ENCODE peak calls at places on chromosomes 1 and 21, in eight cellular contexts. Y is heart left ventricle, S is hepatocyte, C is A673, B is fibroblast of lung, D is A549, N is thoracic aorta, A is neuronal stem cell. Z is an unnamed sample.
A peak's percentile ranks its signal among the peaks of the same experiment; 100 is the strongest.

GRCh38 chr1:3747903-3748302 is 4.3 kb upstream of the CCDC27 start:
- DNase-seq in C (no peak), D (no peak), N (no peak), A (no peak), B (no peak), Y (peak; percentile 32), S (no peak), Z (no peak)

GRCh38 chr1:52659851-52660596 is 27.1 kb downstream of the SHISAL2A start:
- DNase-seq in Y (no peak), D (no peak), A (no peak), C (no peak), S (no peak), N (no peak), B (no peak), Z (peak; percentile 46)

GRCh38 chr1:222171005-222171404 is 376.9 kb downstream of the HHIPL2 start:
- DNase-seq in B (peak; percentile 78), C (peak; percentile 43), D (peak; percentile 40), Y (no peak), N (no peak), A (no peak), S (peak; percentile 56), Z (peak; percentile 38)

GRCh38 chr1:241639653-241640148 is 468 bp downstream of the CHML start:
- DNase-seq in N (no peak), B (peak; percentile 29), A (no peak), C (no peak), D (peak; percentile 67), S (peak; percentile 30), Y (peak; percentile 63), Z (no peak)

GRCh38 chr1:39650431-39650830 is 11.0 kb upstream of the HEYL start:
- DNase-seq in B (no peak), N (no peak), S (no peak), D (no peak), Y (no peak), A (no peak), C (no peak), Z (no peak)

GRCh38 chr21:42649122-42650032 is 4.0 kb upstream of the PDE9A start:
- DNase-seq in C (no peak), N (no peak), S (no peak), Y (peak; percentile 13), A (no peak), D (no peak), B (no peak), Z (no peak)

GRCh38 chr1:218349365-218350021 is 4.4 kb downstream of the TGFB2 start:
- DNase-seq in S (no peak), N (no peak), B (no peak), Y (no peak), C (no peak), A (no peak), D (no peak), Z (no peak)

GRCh38 chr1:216560527-216560926 is 137.3 kb upstream of the USH2A start:
- DNase-seq in A (no peak), Y (no peak), S (no peak), D (no peak), N (no peak), C (no peak), B (no peak), Z (no peak)

GRCh38 chr1:190102757-190103326 is 374.8 kb downstream of the BRINP3 start:
- DNase-seq in A (no peak), D (no peak), Y (no peak), B (no peak), C (no peak), S (no peak), N (no peak), Z (no peak)

GRCh38 chr21:34822957-34823356 is 154.2 kb downstream of the CLIC6 start:
- DNase-seq in D (no peak), S (peak; percentile 68), Y (no peak), A (no peak), N (no peak), B (no peak), C (no peak), Z (no peak)

GRCh38 chr1:197686702-197687355 is 88.5 kb downstream of the DENND1B start:
- DNase-seq in C (no peak), A (no peak), D (no peak), B (no peak), Y (no peak), S (no peak), N (no peak), Z (no peak)

GRCh38 chr1:160781914-160782689 is 13.9 kb upstream of the LY9 start:
- DNase-seq in Y (no peak), C (no peak), B (no peak), A (no peak), D (no peak), S (no peak), N (no peak), Z (no peak)

GRCh38 chr1:81484284-81484683 is 316.4 kb upstream of the ADGRL2 start:
- DNase-seq in N (no peak), B (no peak), S (peak; percentile 8), D (no peak), A (no peak), Y (no peak), C (no peak), Z (no peak)

GRCh38 chr1:244346972-244347618 is 104.6 kb downstream of the ADSS2 start:
- DNase-seq in D (no peak), Y (no peak), C (no peak), S (no peak), B (no peak), N (no peak), A (no peak), Z (no peak)

GRCh38 chr1:84749427-84749826 is 59.2 kb upstream of the SSX2IP start:
- DNase-seq in A (no peak), D (no peak), Y (no peak), C (no peak), N (no peak), S (no peak), B (no peak), Z (no peak)
- H3K27ac ChIP-seq in A (no peak overlapping the region), D (no peak overlapping the region), Y (no peak overlapping the region), C (no peak overlapping the region), N (no peak overlapping the region), S (no peak overlapping the region), B (no peak overlapping the region), Z (no peak overlapping the region)

DNA sequence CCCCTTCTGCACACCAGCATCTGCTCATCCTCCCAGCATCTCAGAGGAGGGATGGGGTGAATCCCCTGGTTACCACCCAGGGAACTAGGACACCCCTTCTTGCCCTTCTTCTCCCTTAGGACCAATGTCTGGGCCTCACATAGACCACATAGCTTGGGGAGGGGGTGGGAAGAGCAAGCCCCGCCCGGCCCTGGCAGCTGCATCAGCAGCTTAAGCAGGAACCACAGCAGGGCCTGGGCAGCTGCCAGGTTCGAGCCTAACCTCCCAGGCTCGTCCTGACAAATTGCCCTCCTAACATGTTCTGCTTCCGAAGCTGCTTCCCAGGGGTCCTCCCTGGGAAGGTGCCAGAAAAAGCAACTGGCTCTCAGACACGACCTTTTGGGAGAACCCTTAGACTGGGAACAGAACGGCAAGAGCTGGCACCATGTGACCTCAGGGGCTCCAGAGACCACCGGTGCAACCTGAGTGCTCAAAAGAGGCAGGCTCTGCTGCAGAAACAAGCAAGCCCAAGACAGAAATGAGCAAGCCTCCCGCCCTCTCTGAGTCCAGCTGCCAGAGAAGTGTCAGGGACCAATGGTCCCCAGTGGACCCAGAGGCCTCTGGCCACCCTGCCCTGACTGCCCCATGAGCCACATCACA is 18.4 kb upstream of the CLSTN1 start:
- DNase-seq in S (peak; percentile 7), A (no peak), N (no peak), D (no peak), B (no peak), Y (no peak), C (peak; percentile 80), Z (no peak)
- H3K27ac ChIP-seq in S (no peak overlapping the region), A (no peak overlapping the region), N (no peak overlapping the region), D (no peak overlapping the region), B (no peak overlapping the region), Y (no peak overlapping the region), C (no peak overlapping the region), Z (no peak overlapping the region)

GRCh38 chr1:208302702-208303101 is 58.5 kb upstream of the PLXNA2 start:
- DNase-seq in A (no peak), C (no peak), Y (no peak), D (no peak), B (no peak), S (peak; percentile 8), N (no peak), Z (no peak)

GRCh38 chr1:208303743-208304142 is 59.6 kb upstream of the PLXNA2 start:
- DNase-seq in S (no peak), Y (no peak), D (no peak), C (no peak), N (no peak), B (no peak), A (no peak), Z (no peak)

GRCh38 chr1:208300084-208300770 is 56.0 kb upstream of the PLXNA2 start:
- DNase-seq in N (no peak), B (no peak), C (no peak), A (no peak), S (no peak), D (no peak), Y (no peak), Z (no peak)

GRCh38 chr1:208304193-208304712 is 60.1 kb upstream of the PLXNA2 start:
- DNase-seq in B (no peak), N (no peak), S (no peak), C (no peak), D (no peak), Y (no peak), A (no peak), Z (no peak)

DNA sequence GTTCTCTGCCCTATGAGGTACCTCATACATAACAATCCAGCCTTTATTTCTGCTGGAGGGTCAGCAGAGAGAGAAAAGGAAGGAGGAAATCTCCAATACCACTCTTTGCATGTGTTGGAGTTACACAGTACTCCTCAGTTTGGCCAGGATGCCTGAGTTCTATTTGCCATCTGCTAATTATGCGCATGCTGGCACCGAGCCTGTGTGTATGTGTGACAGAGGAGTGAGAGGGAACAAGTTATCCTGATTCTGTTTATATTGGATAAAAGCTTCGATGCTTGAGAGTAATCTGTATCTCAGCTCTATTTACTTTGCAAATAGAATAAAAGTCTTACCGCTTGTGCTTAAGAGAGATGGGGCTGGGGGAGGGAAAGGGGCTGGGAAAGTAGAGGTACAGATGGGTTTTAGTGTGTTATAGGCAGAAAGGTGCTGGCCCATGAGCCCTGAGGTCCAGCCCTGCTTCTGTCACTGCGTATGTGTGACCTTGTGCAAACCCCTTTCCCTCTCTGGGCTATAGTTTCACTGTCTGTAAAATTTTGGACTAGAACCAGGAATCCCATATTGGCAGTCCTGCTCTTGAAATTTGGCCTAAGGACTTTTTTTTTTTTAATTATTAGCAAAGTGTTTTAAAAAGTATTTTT is 54.5 kb upstream of the PLXNA2 start:
- DNase-seq in S (no peak), D (no peak), N (no peak), C (no peak), Y (no peak), A (no peak), B (no peak), Z (no peak)
- H3K27ac ChIP-seq in S (no peak overlapping the region), D (no peak overlapping the region), N (no peak overlapping the region), C (no peak overlapping the region), Y (no peak overlapping the region), A (no peak overlapping the region), B (no peak overlapping the region), Z (no peak overlapping the region)

GRCh38 chr1:145868232-145868631 is 9.4 kb upstream of the PIAS3 start:
- DNase-seq in N (no peak), C (no peak), A (no peak), Y (no peak), S (no peak), D (no peak), B (no peak), Z (no peak)

GRCh38 chr1:145872421-145872891 is 13.2 kb downstream of the ANKRD35 start:
- DNase-seq in B (peak; percentile 64), Y (peak; percentile 79), S (no peak), A (no peak), N (no peak), D (no peak), C (no peak), Z (no peak)

GRCh38 chr1:145874646-145875045 is 11.0 kb downstream of the ANKRD35 start:
- DNase-seq in S (no peak), D (no peak), A (no peak), N (no peak), Y (no peak), B (no peak), C (no peak), Z (no peak)

GRCh38 chr1:145871994-145872411 is 13.1 kb upstream of the PIAS3 start:
- DNase-seq in D (no peak), B (peak; percentile 57), A (no peak), S (no peak), C (no peak), N (no peak), Y (peak; percentile 77), Z (no peak)
- H3K27ac ChIP-seq in D (no peak overlapping the region), B (peak overlapping the region; percentile 44), A (no peak overlapping the region), S (no peak overlapping the region), C (no peak overlapping the region), N (peak overlapping the region; percentile 76), Y (peak overlapping the region; percentile 47), Z (no peak overlapping the region)